ENCODE peak calls at places on chromosomes 12 and 14, in seven cellular contexts. J, M, A, S, V, T and Y are unnamed samples.

GRCh38 chr12:132852496-132852895 is 23.8 kb upstream of the GOLGA3 start:
- DNase-seq in J (no peak), M (no peak), A (no peak), S (no peak), V (no peak), T (no peak), Y (no peak)

GRCh38 chr14:85296466-85297210 is 233.3 kb upstream of the FLRT2 start:
- DNase-seq in J (no peak), M (no peak), A (peak; percentile 70), S (peak; percentile 16), V (no peak), T (no peak), Y (no peak)

GRCh38 chr12:12749433-12749832 is 32.3 kb downstream of the CDKN1B start:
- DNase-seq in J (no peak), M (peak; percentile 65), A (no peak), S (no peak), V (no peak), T (no peak), Y (no peak)

GRCh38 chr12:45174595-45174994 is 41.3 kb upstream of the ANO6 start:
- DNase-seq in J (no peak), M (no peak), A (no peak), S (no peak), V (no peak), T (no peak), Y (no peak)

GRCh38 chr12:42761601-42762350 is 172.2 kb upstream of the PRICKLE1 start:
- DNase-seq in J (no peak), M (no peak), A (no peak), S (no peak), V (no peak), T (no peak), Y (no peak)

GRCh38 chr14:30708157-30708556 is 86.0 kb downstream of the SCFD1 start:
- DNase-seq in J (no peak), M (no peak), A (no peak), S (no peak), V (no peak), T (no peak), Y (no peak)

GRCh38 chr12:38141861-38142260 is 174.7 kb upstream of the ALG10B start:
- DNase-seq in J (no peak), M (no peak), A (no peak), S (no peak), V (no peak), T (no peak), Y (no peak)

GRCh38 chr12:3127832-3128231 is 50.7 kb downstream of the TSPAN9 start:
- DNase-seq in J (no peak), M (no peak), A (peak; percentile 46), S (no peak), V (no peak), T (no peak), Y (no peak)

GRCh38 chr14:64645220-64645891 is 58.9 kb upstream of the PLEKHG3 start:
- DNase-seq in J (no peak), M (no peak), A (peak; percentile 94), S (peak; percentile 67), V (no peak), T (no peak), Y (no peak)

GRCh38 chr12:2490746-2491145 is 304.0 kb upstream of the FKBP4 start:
- DNase-seq in J (no peak), M (no peak), A (no peak), S (no peak), V (no peak), T (no peak), Y (no peak)

GRCh38 chr12:4858385-4858784 is 51.3 kb upstream of the KCNA1 start:
- DNase-seq in J (no peak), M (no peak), A (no peak), S (peak; percentile 75), V (peak; percentile 30), T (no peak), Y (no peak)

GRCh38 chr12:100348657-100349454 is 8.0 kb upstream of the SLC17A8 start:
- DNase-seq in J (no peak), M (no peak), A (no peak), S (no peak), V (no peak), T (peak; percentile 29), Y (no peak)

GRCh38 chr14:104073764-104074163 is 11.7 kb upstream of the ASPG start:
- DNase-seq in J (no peak), M (no peak), A (no peak), S (no peak), V (no peak), T (no peak), Y (no peak)

GRCh38 chr12:97140355-97140754 is 233.3 kb downstream of the NEDD1 start:
- DNase-seq in J (no peak), M (no peak), A (no peak), S (no peak), V (no peak), T (no peak), Y (no peak)